ENCODE peak calls at places on chromosomes 16 and 17, in seven cellular contexts. Y is CD8-positive, alpha-beta T cell; S is fibroblast of the aortic adventitia; N is lower leg skin; B is tibial nerve; E is WTC11; A is brain microvascular endothelial cell. J is an unnamed sample.

GRCh38 chr16:2341456-2342447 is 1.2 kb upstream of the ABCA3 start:
- DNase-seq in Y (no peak), S (no peak), N (no peak), B (no peak), E (peak), A (no peak), J (no peak)

GRCh38 chr16:68319185-68319908 is 8.5 kb downstream of the PRMT7 start:
- DNase-seq in Y (no peak), S (no peak), N (no peak), B (no peak), E (no peak), A (no peak), J (no peak)

GRCh38 chr16:68737730-68738590 is 868 bp downstream of the CDH1 start:
- DNase-seq in Y (no peak), S (no peak), N (no peak), B (no peak), E (peak), A (no peak), J (no peak)

GRCh38 chr16:80066805-80067580 is 466.5 kb upstream of the MAF start:
- DNase-seq in Y (no peak), S (no peak), N (no peak), B (no peak), E (no peak), A (no peak), J (no peak)

GRCh38 chr17:49955157-49955556 is 13.8 kb upstream of the DLX4 start:
- DNase-seq in Y (no peak), S (no peak), N (no peak), B (no peak), E (no peak), A (no peak), J (no peak)

GRCh38 chr17:80106751-80107150 is 5.4 kb downstream of the GAA start:
- DNase-seq in Y (no peak), S (no peak), N (no peak), B (no peak), E (no peak), A (no peak), J (no peak)

GRCh38 chr17:80146121-80147034 is 550 bp downstream of the EIF4A3 start:
- DNase-seq in Y (peak), S (peak), N (no peak), B (no peak), E (no peak), A (no peak), J (no peak)

GRCh38 chr16:66472961-66473610 is 46.0 kb downstream of the BEAN1 start:
- DNase-seq in Y (no peak), S (no peak), N (no peak), B (no peak), E (no peak), A (no peak), J (no peak)

GRCh38 chr16:8374586-8374985 is 215.7 kb downstream of the TMEM114 start:
- DNase-seq in Y (no peak), S (no peak), N (no peak), B (no peak), E (no peak), A (no peak), J (no peak)

GRCh38 chr17:5282639-5283217 is 644 bp downstream of the RABEP1 start:
- DNase-seq in Y (peak), S (peak), N (no peak), B (no peak), E (peak), A (no peak), J (no peak)

GRCh38 chr17:69269174-69269998 is 40.8 kb upstream of the ABCA10 start:
- DNase-seq in Y (no peak), S (peak), N (no peak), B (no peak), E (no peak), A (peak), J (no peak)

GRCh38 chr17:58870747-58871146 is 115.1 kb downstream of the PPM1E start:
- DNase-seq in Y (no peak), S (no peak), N (no peak), B (no peak), E (no peak), A (no peak), J (no peak)

GRCh38 chr17:67289174-67289876 is 44.3 kb upstream of the HELZ start:
- DNase-seq in Y (no peak), S (peak), N (peak), B (peak), E (no peak), A (peak), J (no peak)

GRCh38 chr17:79160980-79161621 is 86.5 kb downstream of the ENGASE start:
- DNase-seq in Y (no peak), S (no peak), N (no peak), B (no peak), E (no peak), A (no peak), J (no peak)

GRCh38 chr17:43431741-43432523 is 33.1 kb downstream of the ARL4D start:
- DNase-seq in Y (no peak), S (peak), N (no peak), B (no peak), E (no peak), A (no peak), J (peak)

GRCh38 chr17:81693491-81694360 is 9.4 kb upstream of the MRPL12 start:
- DNase-seq in Y (no peak), S (no peak), N (no peak), B (no peak), E (peak), A (no peak), J (no peak)
- TF ChIP-seq CTCF in Y (no peak), S (no peak), N (no peak), B (no peak), E (no peak), A (peak), J (peak)

DNA sequence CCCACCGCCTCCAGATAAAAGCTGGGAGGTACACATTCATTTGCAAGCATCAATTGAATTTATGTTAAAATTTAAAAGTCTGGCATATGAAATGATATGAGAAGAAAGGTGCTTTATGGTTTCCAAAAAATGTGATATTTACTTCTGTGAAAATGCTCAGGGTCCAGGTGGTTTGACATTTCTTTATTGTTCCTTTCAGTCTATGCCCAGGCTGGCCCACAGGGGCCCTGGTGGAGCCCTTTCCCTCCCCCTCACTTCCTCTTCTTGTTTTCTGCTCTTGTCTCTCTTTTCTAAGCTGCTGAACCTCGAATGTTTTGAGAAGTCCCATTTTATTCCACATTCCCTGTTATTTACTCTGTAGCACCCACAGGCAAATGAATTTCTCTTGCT is 127.8 kb downstream of the HS3ST3B1 start:
- DNase-seq in Y (peak), S (no peak), N (no peak), B (no peak), E (no peak), A (no peak), J (no peak)
- TF ChIP-seq CTCF in Y (no peak), S (no peak), N (no peak), B (no peak), E (no peak), A (no peak), J (no peak)

GRCh38 chr17:75500419-75501216 is 14.7 kb downstream of the CASKIN2 start:
- DNase-seq in Y (no peak), S (no peak), N (no peak), B (no peak), E (no peak), A (no peak), J (no peak)

GRCh38 chr17:75499313-75500022 is 15.9 kb downstream of the CASKIN2 start:
- DNase-seq in Y (no peak), S (no peak), N (no peak), B (no peak), E (no peak), A (no peak), J (no peak)

GRCh38 chr17:75501378-75502071 is 13.8 kb downstream of the CASKIN2 start:
- DNase-seq in Y (no peak), S (no peak), N (no peak), B (no peak), E (no peak), A (no peak), J (no peak)

GRCh38 chr17:75498019-75498725 is 17.2 kb downstream of the CASKIN2 start:
- DNase-seq in Y (no peak), S (no peak), N (no peak), B (no peak), E (no peak), A (no peak), J (no peak)

GRCh38 chr17:75498726-75499213 is 16.6 kb downstream of the CASKIN2 start:
- DNase-seq in Y (no peak), S (no peak), N (no peak), B (no peak), E (peak), A (no peak), J (no peak)
- TF ChIP-seq CTCF in Y (no peak), S (no peak), N (no peak), B (no peak), E (no peak), A (no peak), J (no peak)

DNA sequence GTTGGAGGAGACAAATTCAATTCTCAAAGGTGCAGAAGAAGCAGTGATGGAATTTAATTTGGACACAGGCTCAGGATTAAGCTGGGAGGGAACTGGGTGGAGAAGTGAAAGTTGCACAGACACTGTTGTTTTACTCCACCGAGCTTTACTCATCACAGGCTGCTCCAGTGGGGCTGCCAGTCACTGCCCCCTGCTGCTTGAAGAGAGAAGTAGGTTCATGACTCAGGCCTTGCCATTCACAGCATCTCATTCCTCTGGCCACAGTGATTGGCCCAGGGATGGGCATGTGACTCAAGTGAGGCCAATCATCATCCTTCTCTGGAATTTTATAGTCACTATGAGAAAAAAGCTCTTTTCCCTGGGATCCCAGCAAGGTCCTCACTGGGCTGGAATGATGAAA is 11.8 kb downstream of the GNAO1 start:
- DNase-seq in Y (peak), S (peak), N (no peak), B (no peak), E (peak), A (peak), J (no peak)
- TF ChIP-seq CTCF in Y (peak), S (no peak), N (no peak), B (no peak), E (no peak), A (peak), J (peak)

GRCh38 chr17:45284176-45285140 is 22.6 kb upstream of the SPATA32 start:
- DNase-seq in Y (peak), S (no peak), N (peak), B (no peak), E (peak), A (no peak), J (no peak)
- TF ChIP-seq CTCF in Y (no peak), S (peak), N (no peak), B (no peak), E (no peak), A (peak), J (peak)

DNA sequence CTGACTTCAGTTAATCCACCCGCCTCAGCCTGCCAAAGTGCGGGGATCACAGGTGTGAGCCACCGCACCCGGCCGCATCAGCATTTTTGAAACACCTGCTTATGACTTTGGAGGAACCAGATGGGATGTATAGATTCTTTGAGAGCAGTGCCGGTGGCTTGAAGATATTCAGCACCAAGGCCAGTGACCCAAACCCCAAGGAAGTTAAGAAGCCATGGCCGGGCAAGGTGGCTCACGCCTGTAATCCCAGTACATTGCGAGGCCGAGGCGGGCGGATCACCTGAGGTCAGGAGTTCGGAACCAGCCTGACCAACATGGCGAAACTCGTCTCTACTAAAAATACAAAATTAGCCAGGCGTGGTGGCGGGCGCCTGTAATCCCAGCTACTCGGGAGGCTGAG is 43.9 kb downstream of the TRARG1 start:
- DNase-seq in Y (no peak), S (peak), N (no peak), B (no peak), E (peak), A (peak), J (no peak)
- TF ChIP-seq CTCF in Y (no peak), S (no peak), N (no peak), B (no peak), E (no peak), A (no peak), J (no peak)

GRCh38 chr16:85969159-85969558 is 70.2 kb downstream of the IRF8 start:
- DNase-seq in Y (no peak), S (peak), N (no peak), B (no peak), E (no peak), A (peak), J (no peak)

GRCh38 chr16:85968041-85968920 is 69.3 kb downstream of the IRF8 start:
- DNase-seq in Y (no peak), S (no peak), N (no peak), B (no peak), E (no peak), A (no peak), J (no peak)

GRCh38 chr16:85970016-85970711 is 71.2 kb downstream of the IRF8 start:
- DNase-seq in Y (no peak), S (no peak), N (no peak), B (no peak), E (no peak), A (no peak), J (no peak)

GRCh38 chr16:85970712-85971220 is 71.8 kb downstream of the IRF8 start:
- DNase-seq in Y (no peak), S (no peak), N (no peak), B (no peak), E (no peak), A (no peak), J (no peak)

DNA sequence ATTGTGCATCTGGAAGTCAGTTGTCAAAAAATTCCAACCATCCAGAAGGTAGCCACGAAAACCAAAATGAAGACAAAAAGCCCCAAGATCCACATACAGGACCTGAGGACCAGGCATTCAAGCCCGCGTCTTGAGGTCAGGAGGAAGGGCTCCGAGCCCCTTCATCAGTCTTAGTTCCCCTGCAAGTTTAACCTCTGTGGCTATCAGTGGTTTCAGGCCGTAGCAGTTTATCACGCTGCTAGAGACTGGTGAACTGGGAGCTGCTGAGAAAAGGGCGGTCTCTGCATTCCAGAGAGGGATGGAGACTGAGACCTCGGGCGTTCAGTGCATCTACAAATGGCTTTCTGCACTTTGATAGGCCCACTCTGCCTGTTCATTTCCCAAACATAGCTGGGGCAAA is 70.6 kb downstream of the IRF8 start:
- DNase-seq in Y (no peak), S (peak), N (no peak), B (no peak), E (no peak), A (no peak), J (no peak)
- TF ChIP-seq CTCF in Y (no peak), S (no peak), N (no peak), B (no peak), E (no peak), A (no peak), J (no peak)

J was measured in D721Med.